ENCODE peak calls at places on chromosome 16, in eight cellular contexts. G is left lung; H is heart left ventricle; I is thoracic aorta; J is HCT116; L is neural progenitor cell; K is stomach; A is naive thymus-derived CD4-positive, alpha-beta T cell. C is an unnamed sample.
A peak's percentile ranks its signal among the peaks of the same experiment; 100 is the strongest.

GRCh38 chr16:49638696-49639629 is 216.9 kb downstream of the ZNF423 start:
- DNase-seq in G (no peak), I (no peak), J (no peak), H (peak; percentile 40), L (no peak), A (no peak), K (no peak), C (no peak)

GRCh38 chr16:18805257-18805773 is 4.0 kb upstream of the ARL6IP1 start:
- DNase-seq in H (no peak), G (no peak), K (no peak), J (no peak), A (no peak), L (no peak), I (no peak), C (no peak)

GRCh38 chr16:84806256-84806889 is 13.4 kb upstream of the CRISPLD2 start:
- DNase-seq in I (no peak), G (peak; percentile 58), A (no peak), K (peak; percentile 42), J (no peak), L (no peak), H (no peak), C (no peak)

GRCh38 chr16:27437946-27438345 is 36.0 kb downstream of the IL21R start:
- DNase-seq in I (no peak), K (no peak), L (no peak), J (no peak), G (no peak), A (no peak), H (peak; percentile 2), C (no peak)

GRCh38 chr16:10103096-10103495 is 79.1 kb downstream of the GRIN2A start:
- DNase-seq in I (no peak), J (no peak), L (no peak), H (no peak), G (no peak), K (no peak), A (no peak), C (no peak)

GRCh38 chr16:76123966-76124365 is 153.2 kb upstream of the CNTNAP4 start:
- DNase-seq in I (no peak), L (no peak), K (no peak), A (no peak), J (no peak), G (no peak), H (no peak), C (no peak)

GRCh38 chr16:15843635-15844279 is 13.1 kb downstream of the MYH11 start:
- DNase-seq in L (no peak), A (no peak), J (no peak), I (no peak), H (no peak), K (no peak), G (no peak), C (no peak)

GRCh38 chr16:46650224-46650623 is 29.0 kb upstream of the SHCBP1 start:
- DNase-seq in G (no peak), K (no peak), A (no peak), H (no peak), I (no peak), L (no peak), J (no peak), C (no peak)

GRCh38 chr16:26133401-26133800 is 441.6 kb downstream of the HS3ST4 start:
- DNase-seq in K (no peak), I (no peak), J (no peak), A (no peak), L (no peak), H (no peak), G (no peak), C (no peak)

GRCh38 chr16:19086322-19087199 is 19.1 kb downstream of the COQ7 start:
- DNase-seq in L (peak; percentile 89), I (peak; percentile 41), J (peak; percentile 90), H (peak; percentile 85), G (peak; percentile 91), A (peak; percentile 44), K (peak; percentile 89), C (peak; percentile 63)

GRCh38 chr16:2843526-2843925 is 13.4 kb downstream of the ZG16B start:
- DNase-seq in I (no peak), J (no peak), K (no peak), A (no peak), L (no peak), H (no peak), G (no peak), C (no peak)

GRCh38 chr16:29820271-29820701 is at the start of gene MVP:
- DNase-seq in L (no peak), H (peak; percentile 73), A (peak; percentile 33), J (no peak), K (peak; percentile 78), G (peak; percentile 82), I (no peak), C (no peak)

GRCh38 chr16:9090101-9090959 is 1.1 kb upstream of the HAPSTR1 start:
- DNase-seq in A (peak; percentile 23), K (peak; percentile 27), J (no peak), G (peak; percentile 60), L (peak; percentile 80), H (peak; percentile 55), I (no peak), C (peak; percentile 51)

GRCh38 chr16:67847064-67847861 is at the start of gene CENPT:
- DNase-seq in A (no peak), G (peak; percentile 58), H (no peak), K (peak; percentile 72), I (no peak), L (peak; percentile 22), J (no peak), C (no peak)

GRCh38 chr16:67301080-67301757 is 21.9 kb downstream of the PLEKHG4 start:
- DNase-seq in J (no peak), A (no peak), K (peak; percentile 58), H (peak; percentile 46), G (no peak), L (no peak), I (no peak), C (no peak)

GRCh38 chr16:21565816-21566669 is 33.3 kb upstream of the METTL9 start:
- DNase-seq in I (no peak), G (no peak), H (no peak), J (no peak), L (no peak), K (peak; percentile 23), A (no peak), C (no peak)

GRCh38 chr16:70157105-70157476 is 16.5 kb upstream of the CLEC18C start:
- DNase-seq in K (no peak), G (no peak), H (no peak), I (no peak), J (no peak), L (no peak), A (no peak), C (peak; percentile 25)

GRCh38 chr16:31472559-31473203 is 729 bp downstream of the TGFB1I1 start:
- DNase-seq in A (no peak), K (peak; percentile 87), H (peak; percentile 90), I (peak; percentile 81), L (peak; percentile 48), G (peak; percentile 88), J (peak; percentile 90), C (no peak)

GRCh38 chr16:53080345-53081031 is 25.7 kb downstream of the CHD9 start:
- DNase-seq in J (no peak), H (peak; percentile 74), L (no peak), I (no peak), G (no peak), A (no peak), K (no peak), C (no peak)

GRCh38 chr16:89375686-89376085 is 114.7 kb downstream of the ANKRD11 start:
- DNase-seq in G (no peak), L (no peak), I (no peak), A (no peak), H (no peak), K (no peak), J (no peak), C (no peak)

GRCh38 chr16:22022151-22022550 is 14.2 kb downstream of the MOSMO start:
- DNase-seq in G (no peak), L (no peak), H (no peak), K (no peak), I (no peak), A (no peak), J (no peak), C (no peak)

GRCh38 chr16:73166972-73167550 is 119.1 kb upstream of the ZFHX3 start:
- DNase-seq in J (no peak), H (no peak), I (no peak), K (no peak), L (no peak), A (no peak), G (no peak), C (no peak)

GRCh38 chr16:17434006-17434405 is 36.8 kb downstream of the XYLT1 start:
- DNase-seq in I (no peak), J (no peak), A (no peak), L (no peak), G (no peak), K (no peak), H (peak; percentile 26), C (no peak)

GRCh38 chr16:68478526-68479249 is 30.4 kb upstream of the SMPD3 start:
- DNase-seq in J (no peak), A (no peak), G (no peak), I (no peak), H (no peak), L (no peak), K (no peak), C (no peak)

GRCh38 chr16:87464691-87465300 is 28.0 kb downstream of the ZCCHC14 start:
- DNase-seq in I (peak; percentile 79), H (peak; percentile 68), G (peak; percentile 90), L (no peak), J (no peak), A (no peak), K (peak; percentile 67), C (no peak)

DNA sequence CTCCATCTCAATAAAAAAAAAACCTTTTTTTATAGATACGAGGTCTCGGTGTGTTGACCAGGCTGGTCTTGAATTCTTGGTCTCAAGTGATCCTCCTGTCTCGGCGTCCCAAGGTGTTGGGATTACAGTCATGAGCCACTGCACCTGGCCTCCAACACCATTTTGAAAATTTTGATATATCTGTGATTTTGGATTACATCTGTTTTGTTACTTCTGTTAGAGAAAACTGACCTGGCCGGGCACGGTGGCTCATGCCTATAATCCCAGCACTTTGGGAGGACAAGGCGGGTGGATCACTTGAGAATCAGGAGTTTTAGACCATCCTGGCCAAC is 18.6 kb downstream of the RMI2 start:
- DNase-seq in I (no peak), A (no peak), K (no peak), L (no peak), G (no peak), J (no peak), H (no peak), C (no peak)
- H3K4me3 ChIP-seq in I (no peak overlapping the region), A (no peak overlapping the region), K (no peak overlapping the region), L (no peak overlapping the region), G (no peak overlapping the region), J (no peak overlapping the region), H (no peak overlapping the region), C (no peak overlapping the region)

GRCh38 chr16:1298406-1298805 is 11.0 kb upstream of the UBE2I start:
- DNase-seq in A (no peak), I (no peak), L (no peak), J (no peak), G (no peak), H (no peak), K (no peak), C (no peak)
- H3K27ac ChIP-seq in A (no peak overlapping the region), I (no peak overlapping the region), L (no peak overlapping the region), J (peak overlapping the region; percentile 83), G (no peak overlapping the region), H (no peak overlapping the region), K (no peak overlapping the region), C (peak overlapping the region; percentile 81)

GRCh38 chr16:4376126-4376819 is 4.6 kb downstream of the VASN start:
- DNase-seq in H (peak; percentile 91), L (peak; percentile 4), J (no peak), A (no peak), G (peak; percentile 88), K (peak; percentile 96), I (peak; percentile 79), C (no peak)
- H3K4me1 ChIP-seq in H (peaks cover 56% of the 10 kb centered on the region), L (peaks cover 54% of the 10 kb centered on the region), J (peaks cover 63% of the 10 kb centered on the region), A (peaks cover 19% of the 10 kb centered on the region), G (peaks cover 45% of the 10 kb centered on the region), K (peaks cover 76% of the 10 kb centered on the region), I (peaks cover 71% of the 10 kb centered on the region), C (peaks cover 18% of the 10 kb centered on the region)

GRCh38 chr16:48558269-48558915 is 51.6 kb downstream of the N4BP1 start:
- DNase-seq in G (no peak), K (no peak), J (no peak), A (no peak), L (no peak), H (no peak), I (no peak), C (no peak)
- H3K4me3 ChIP-seq in G (peak overlapping the region; percentile 23), K (no peak overlapping the region), J (no peak overlapping the region), A (peak overlapping the region; percentile 13), L (no peak overlapping the region), H (no peak overlapping the region), I (peak overlapping the region; percentile 49), C (no peak overlapping the region)

C was measured in CD8-positive, alpha-beta memory T cell.